ENCODE peak calls at places on chromosomes 13 and 19, in ten cellular contexts. V, O, Q, S, J, N, H, A, G and I are unnamed samples.
A peak's percentile ranks its signal among the peaks of the same experiment; 100 is the strongest.

GRCh38 chr13:73598021-73598712 is 536.0 kb downstream of the KLF12 start:
- DNase-seq in N (no peak), Q (no peak), V (no peak), J (peak; percentile 39), A (no peak), H (no peak), S (no peak), O (no peak), G (no peak), I (no peak)

GRCh38 chr13:51913421-51914136 is 51.8 kb downstream of the CCDC70 start:
- DNase-seq in G (no peak), S (no peak), Q (no peak), J (no peak), O (no peak), A (no peak), V (no peak), N (no peak), H (no peak), I (no peak)

GRCh38 chr13:46953331-46953730 is 56.5 kb upstream of the HTR2A start:
- DNase-seq in O (no peak), H (no peak), J (no peak), A (no peak), G (no peak), Q (no peak), S (no peak), N (no peak), V (no peak), I (no peak)

GRCh38 chr19:40612831-40613668 is 11.9 kb downstream of the LTBP4 start:
- DNase-seq in N (no peak), H (peak; percentile 25), A (peak; percentile 58), O (no peak), V (peak; percentile 72), Q (peak; percentile 37), G (peak; percentile 57), J (peak; percentile 71), S (peak; percentile 72), I (peak; percentile 64)

GRCh38 chr13:65497265-65497664 is 1732.9 kb downstream of the PCDH9 start:
- DNase-seq in Q (no peak), J (no peak), H (no peak), S (no peak), O (no peak), G (no peak), A (no peak), V (no peak), N (no peak), I (no peak)

GRCh38 chr19:2511570-2511969 is 35.6 kb downstream of the GADD45B start:
- DNase-seq in A (no peak), S (no peak), N (no peak), J (no peak), O (no peak), V (no peak), G (no peak), H (no peak), Q (no peak), I (no peak)

GRCh38 chr13:113744197-113745000 is 14.6 kb upstream of the TMEM255B start:
- DNase-seq in O (no peak), V (no peak), J (no peak), N (no peak), H (no peak), S (no peak), G (no peak), Q (no peak), A (peak; percentile 50), I (no peak)

GRCh38 chr13:67147257-67148218 is 82.6 kb downstream of the PCDH9 start:
- DNase-seq in N (no peak), G (no peak), Q (no peak), O (no peak), J (no peak), A (no peak), S (no peak), V (no peak), H (no peak), I (no peak)

GRCh38 chr13:63005625-63006024 is 1590.0 kb upstream of the PCDH20 start:
- DNase-seq in S (no peak), Q (no peak), A (no peak), G (no peak), O (no peak), N (no peak), H (no peak), V (no peak), J (no peak), I (no peak)

GRCh38 chr19:21221653-21222052 is 79.8 kb downstream of the ZNF431 start:
- DNase-seq in J (no peak), O (no peak), A (no peak), V (no peak), N (no peak), Q (no peak), G (no peak), S (no peak), H (no peak), I (no peak)

GRCh38 chr13:106661236-106661635 is 93.3 kb upstream of the ARGLU1 start:
- DNase-seq in N (no peak), Q (no peak), O (no peak), S (no peak), G (no peak), H (no peak), J (no peak), V (no peak), A (no peak), I (no peak)

GRCh38 chr19:11373166-11373884 is 1.1 kb upstream of the SWSAP1 start:
- DNase-seq in N (peak; percentile 39), A (no peak), O (no peak), S (no peak), G (no peak), Q (no peak), V (peak; percentile 44), H (no peak), J (no peak), I (no peak)

GRCh38 chr19:11390359-11390758 is 6.2 kb upstream of the EPOR start:
- DNase-seq in A (no peak), H (no peak), Q (no peak), G (no peak), O (no peak), N (no peak), S (no peak), J (no peak), V (no peak), I (no peak)

DNA sequence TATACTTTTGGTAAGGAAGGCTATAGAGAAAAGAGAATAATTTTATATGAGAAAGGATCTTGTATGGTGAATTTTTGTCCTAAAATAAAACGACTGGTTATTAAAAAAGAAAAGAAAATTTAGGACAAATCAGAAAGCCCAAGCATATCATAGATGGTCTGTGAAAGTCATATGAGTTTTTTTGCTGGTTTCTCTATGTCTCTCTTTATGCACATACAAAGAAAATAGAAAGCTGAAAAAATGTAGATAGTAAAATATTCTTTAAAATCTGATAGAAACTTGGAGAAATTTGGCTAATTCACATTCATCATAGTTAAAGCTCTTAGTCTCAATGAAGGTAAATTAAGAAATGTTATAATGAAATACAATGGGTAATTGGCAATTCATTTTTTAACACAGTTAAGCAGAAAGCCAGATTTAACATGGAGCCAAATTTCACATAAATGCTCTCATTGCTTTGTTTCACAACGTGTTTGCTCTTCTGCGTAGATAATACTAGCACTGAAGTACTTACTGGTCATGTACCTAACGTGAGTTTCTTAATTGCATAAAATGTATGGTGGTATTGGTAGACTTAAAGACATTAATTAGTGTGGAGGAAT is 621.5 kb upstream of the ATXN8OS start:
- DNase-seq in Q (no peak), H (no peak), N (no peak), O (no peak), G (no peak), J (no peak), A (no peak), S (no peak), V (no peak), I (no peak)
- TF ChIP-seq POLR2A in Q (no peak), H (no peak), N (no peak), O (no peak), G (no peak), J (no peak), A (no peak), S (no peak), V (no peak), I (no peak)

GRCh38 chr19:18487576-18488402 is 34.1 kb downstream of the ELL start:
- DNase-seq in S (no peak), A (no peak), N (no peak), Q (no peak), V (no peak), H (no peak), G (no peak), J (no peak), O (no peak), I (no peak)
- TF ChIP-seq CTCF in S (no peak), A (no peak), N (peak; percentile 14), Q (no peak), V (peak; percentile 29), H (no peak), G (no peak), J (no peak), O (no peak), I (peak; percentile 34)

DNA sequence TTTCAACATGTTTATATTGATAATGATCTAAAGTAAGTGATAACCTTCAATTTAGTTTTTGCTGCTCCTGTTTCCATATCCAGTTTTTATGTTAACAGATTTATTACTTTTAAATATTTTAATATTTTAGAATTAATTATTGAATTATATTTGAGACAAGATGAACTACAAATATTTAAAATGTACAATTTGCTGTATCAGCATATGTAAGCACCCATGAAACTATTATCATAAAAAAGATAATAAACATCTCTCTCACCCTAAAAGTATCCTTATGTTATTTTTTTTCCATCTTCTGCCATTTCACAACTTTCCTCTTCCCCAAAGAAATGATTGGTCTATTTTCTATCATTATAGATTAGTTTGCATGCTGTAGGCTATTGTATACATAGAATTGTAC is 1426.6 kb upstream of the PRR20A start:
- DNase-seq in Q (no peak), N (no peak), H (no peak), J (no peak), O (no peak), V (no peak), A (no peak), S (no peak), G (no peak), I (no peak)
- H3K9me3 ChIP-seq in Q (no peaks in the 10 kb centered on the region), N (no peaks in the 10 kb centered on the region), H (no peaks in the 10 kb centered on the region), J (no peaks in the 10 kb centered on the region), O (peaks cover 44% of the 10 kb centered on the region), V (no peaks in the 10 kb centered on the region), A (no peaks in the 10 kb centered on the region), S (no peaks in the 10 kb centered on the region), G (no peaks in the 10 kb centered on the region), I (no peaks in the 10 kb centered on the region)

DNA sequence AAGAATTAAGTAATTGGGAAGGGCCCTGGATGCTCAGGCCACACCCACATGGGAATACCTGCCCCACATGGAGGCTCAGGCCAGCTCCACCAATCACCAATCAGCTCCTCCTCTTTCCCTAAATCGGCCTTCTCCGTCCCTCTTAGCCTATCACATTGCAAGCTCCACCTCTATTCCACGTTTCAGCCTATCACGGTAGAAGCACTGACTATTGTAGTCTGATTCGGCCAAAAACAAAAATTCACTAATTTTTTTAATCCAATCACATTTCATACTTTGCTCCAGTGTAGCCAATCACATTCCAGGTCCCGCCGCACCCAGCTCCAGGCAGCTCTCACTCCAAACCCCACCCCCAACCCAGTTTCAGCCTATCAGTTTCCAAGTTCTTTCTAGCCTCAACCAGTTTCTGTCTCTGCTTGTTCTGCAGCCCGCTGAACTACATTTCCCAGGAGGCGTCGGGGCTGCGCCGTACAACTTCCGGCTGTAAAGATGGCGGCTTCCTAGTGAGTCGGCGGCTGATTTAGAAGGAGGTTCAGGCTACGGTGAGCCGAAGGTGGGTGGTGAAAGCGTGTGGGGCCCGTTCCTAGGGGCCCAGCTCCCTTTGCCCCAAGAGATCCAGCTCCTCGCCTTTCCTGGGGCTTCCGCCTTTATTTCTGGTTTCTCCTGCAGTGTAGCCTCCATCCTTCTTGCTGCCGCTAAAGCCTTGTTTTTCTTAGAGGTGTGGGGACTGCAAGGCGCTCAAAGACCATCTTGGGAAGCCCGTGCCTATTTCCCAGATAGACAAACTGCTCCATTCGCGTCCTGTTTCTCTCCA is at the start of gene BABAM1:
- DNase-seq in V (peak; percentile 96), S (peak; percentile 97), N (peak; percentile 95), J (peak; percentile 96), A (peak; percentile 94), Q (peak; percentile 98), G (peak; percentile 90), H (peak; percentile 94), O (peak; percentile 99), I (peak; percentile 99)
- TF ChIP-seq POLR2A in V (no peak), S (peak; percentile 46), N (peak; percentile 45), J (peak; percentile 59), A (peak; percentile 43), Q (peak; percentile 16), G (no peak), H (no peak), O (peak; percentile 82), I (no peak)